ENCODE peak calls at places on chromosome 10, in five cellular contexts. One of them, this sample, is unnamed.

GRCh38 chr10:98029149-98030092 is 1.0 kb downstream of the CRTAC1 start:
- DNase-seq in upper lobe of right lung: no peak
- DNase-seq in uterus: no peak
- DNase-seq in GM10248: no peak
- DNase-seq in choroid plexus epithelial cell: no peak
- DNase-seq in this sample: no peak

GRCh38 chr10:132196178-132197113 is 9.7 kb downstream of the DPYSL4 start:
- DNase-seq in upper lobe of right lung: peak
- DNase-seq in uterus: no peak
- DNase-seq in GM10248: no peak
- DNase-seq in choroid plexus epithelial cell: no peak
- DNase-seq in this sample: no peak

GRCh38 chr10:85597006-85597405 is 769.6 kb downstream of the GRID1 start:
- DNase-seq in upper lobe of right lung: no peak
- DNase-seq in uterus: no peak
- DNase-seq in GM10248: no peak
- DNase-seq in choroid plexus epithelial cell: no peak
- DNase-seq in this sample: no peak

GRCh38 chr10:77360835-77361234 is 276.8 kb downstream of the KCNMA1 start:
- DNase-seq in upper lobe of right lung: no peak
- DNase-seq in uterus: no peak
- DNase-seq in GM10248: no peak
- DNase-seq in choroid plexus epithelial cell: no peak
- DNase-seq in this sample: no peak

GRCh38 chr10:90787906-90788491 is 69.8 kb downstream of the HTR7 start:
- DNase-seq in upper lobe of right lung: no peak
- DNase-seq in uterus: no peak
- DNase-seq in GM10248: no peak
- DNase-seq in choroid plexus epithelial cell: peak
- DNase-seq in this sample: peak

GRCh38 chr10:4240641-4241197 is 455.7 kb upstream of the KLF6 start:
- DNase-seq in upper lobe of right lung: no peak
- DNase-seq in uterus: no peak
- DNase-seq in GM10248: no peak
- DNase-seq in choroid plexus epithelial cell: peak
- DNase-seq in this sample: peak

GRCh38 chr10:88840881-88841280 is 10.8 kb downstream of the ANKRD22 start:
- DNase-seq in upper lobe of right lung: no peak
- DNase-seq in uterus: no peak
- DNase-seq in GM10248: no peak
- DNase-seq in choroid plexus epithelial cell: no peak
- DNase-seq in this sample: no peak

GRCh38 chr10:96995851-96996250 is 163.8 kb downstream of the LCOR start:
- DNase-seq in upper lobe of right lung: no peak
- DNase-seq in uterus: no peak
- DNase-seq in GM10248: no peak
- DNase-seq in choroid plexus epithelial cell: peak
- DNase-seq in this sample: peak

GRCh38 chr10:47379445-47379785 is 4.7 kb downstream of the ZNF488 start:
- DNase-seq in upper lobe of right lung: no peak
- DNase-seq in uterus: no peak
- DNase-seq in GM10248: no peak
- DNase-seq in choroid plexus epithelial cell: no peak
- DNase-seq in this sample: no peak

GRCh38 chr10:114045071-114045737 is 1.5 kb downstream of the ADRB1 start:
- DNase-seq in upper lobe of right lung: peak
- DNase-seq in uterus: no peak
- DNase-seq in GM10248: peak
- DNase-seq in choroid plexus epithelial cell: peak
- DNase-seq in this sample: no peak

GRCh38 chr10:25226775-25227682 is 52.2 kb downstream of the GPR158 start:
- DNase-seq in upper lobe of right lung: no peak
- DNase-seq in uterus: no peak
- DNase-seq in GM10248: peak
- DNase-seq in choroid plexus epithelial cell: peak
- DNase-seq in this sample: peak

GRCh38 chr10:13816195-13816926 is 229.6 kb downstream of the PRPF18 start:
- DNase-seq in upper lobe of right lung: peak
- DNase-seq in uterus: peak
- DNase-seq in GM10248: no peak
- DNase-seq in choroid plexus epithelial cell: peak
- DNase-seq in this sample: peak

GRCh38 chr10:80464557-80465466 is 10.7 kb downstream of the TSPAN14 start:
- DNase-seq in upper lobe of right lung: no peak
- DNase-seq in uterus: peak
- DNase-seq in GM10248: no peak
- DNase-seq in choroid plexus epithelial cell: no peak
- DNase-seq in this sample: no peak

GRCh38 chr10:69230128-69230527 is 10.0 kb downstream of the HKDC1 start:
- DNase-seq in upper lobe of right lung: no peak
- DNase-seq in uterus: no peak
- DNase-seq in GM10248: no peak
- DNase-seq in choroid plexus epithelial cell: no peak
- DNase-seq in this sample: no peak

GRCh38 chr10:69234447-69234846 is 14.3 kb downstream of the HKDC1 start:
- DNase-seq in upper lobe of right lung: no peak
- DNase-seq in uterus: no peak
- DNase-seq in GM10248: no peak
- DNase-seq in choroid plexus epithelial cell: no peak
- DNase-seq in this sample: no peak

GRCh38 chr10:69229565-69229886 is 9.4 kb downstream of the HKDC1 start:
- DNase-seq in upper lobe of right lung: no peak
- DNase-seq in uterus: no peak
- DNase-seq in GM10248: no peak
- DNase-seq in choroid plexus epithelial cell: no peak
- DNase-seq in this sample: no peak

GRCh38 chr10:69232252-69232651 is 12.1 kb downstream of the HKDC1 start:
- DNase-seq in upper lobe of right lung: no peak
- DNase-seq in uterus: no peak
- DNase-seq in GM10248: no peak
- DNase-seq in choroid plexus epithelial cell: peak
- DNase-seq in this sample: peak

GRCh38 chr10:69232736-69233135 is 12.6 kb downstream of the HKDC1 start:
- DNase-seq in upper lobe of right lung: no peak
- DNase-seq in uterus: no peak
- DNase-seq in GM10248: no peak
- DNase-seq in choroid plexus epithelial cell: no peak
- DNase-seq in this sample: no peak
- TF ChIP-seq CTCF in upper lobe of right lung: no peak
- TF ChIP-seq CTCF in uterus: no peak
- TF ChIP-seq CTCF in GM10248: no peak
- TF ChIP-seq CTCF in choroid plexus epithelial cell: no peak
- TF ChIP-seq CTCF in this sample: no peak

DNA sequence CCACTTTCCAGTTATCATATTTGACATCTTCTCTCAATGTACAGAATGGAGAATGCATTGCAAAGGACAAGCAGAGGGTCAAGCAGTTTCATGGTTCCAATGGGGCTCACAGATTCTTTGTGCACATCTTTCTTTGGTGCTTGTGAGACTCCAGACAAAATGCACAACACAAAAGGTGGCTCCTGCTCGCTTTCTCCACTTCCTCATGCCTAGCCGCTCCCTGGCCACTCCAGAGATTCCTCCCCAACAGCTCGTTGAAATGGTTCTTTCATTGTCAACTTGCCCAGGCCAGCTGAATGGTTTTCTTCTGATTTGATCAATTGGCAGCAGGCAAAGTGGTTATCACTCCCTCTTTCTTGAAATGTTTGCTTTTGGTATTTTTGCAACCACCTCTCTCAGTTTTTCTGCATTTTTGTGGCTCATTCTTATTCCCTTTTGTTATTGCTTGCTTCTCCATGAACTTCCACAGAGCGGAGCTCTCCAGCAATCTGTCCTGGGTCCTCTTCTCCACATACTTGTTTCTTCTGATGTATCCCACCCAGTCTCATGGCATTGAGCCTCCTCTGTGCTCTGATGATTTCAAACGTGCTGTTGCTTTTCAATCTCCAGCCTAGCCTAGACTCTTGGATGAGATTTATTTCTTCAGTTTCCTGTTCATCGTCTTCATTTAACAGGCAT is 507.8 kb upstream of the MKI67 start:
- DNase-seq in upper lobe of right lung: no peak
- DNase-seq in uterus: no peak
- DNase-seq in GM10248: no peak
- DNase-seq in choroid plexus epithelial cell: no peak
- DNase-seq in this sample: no peak
- TF ChIP-seq CTCF in upper lobe of right lung: peak
- TF ChIP-seq CTCF in uterus: no peak
- TF ChIP-seq CTCF in GM10248: no peak
- TF ChIP-seq CTCF in choroid plexus epithelial cell: no peak
- TF ChIP-seq CTCF in this sample: no peak

DNA sequence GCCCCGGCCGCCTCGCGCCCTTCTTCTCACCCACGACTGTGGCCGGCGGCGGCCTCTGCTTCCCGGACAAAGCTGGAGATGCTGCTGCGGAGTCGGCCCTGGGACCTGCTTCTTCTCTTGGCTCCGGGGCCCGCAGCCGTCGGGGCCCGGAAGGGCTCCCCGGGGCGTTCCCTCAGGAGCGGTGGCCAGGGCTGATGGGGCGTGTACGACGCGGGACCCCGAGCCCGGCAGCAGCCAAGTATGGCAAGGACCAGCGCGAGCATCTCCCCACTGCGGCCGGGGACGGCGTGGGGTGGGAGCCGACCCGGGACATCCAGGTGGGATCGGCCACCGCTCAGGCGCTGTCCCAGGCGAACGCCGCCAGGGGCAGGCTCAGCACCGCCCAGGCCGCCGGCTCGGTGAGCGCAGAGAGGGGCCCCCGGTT is 27.6 kb upstream of the BMS1 start:
- DNase-seq in upper lobe of right lung: no peak
- DNase-seq in uterus: no peak
- DNase-seq in GM10248: no peak
- DNase-seq in choroid plexus epithelial cell: no peak
- DNase-seq in this sample: no peak
- TF ChIP-seq CTCF in upper lobe of right lung: peak
- TF ChIP-seq CTCF in uterus: no peak
- TF ChIP-seq CTCF in GM10248: no peak
- TF ChIP-seq CTCF in choroid plexus epithelial cell: peak
- TF ChIP-seq CTCF in this sample: no peak

GRCh38 chr10:11700539-11700938 is 41.6 kb upstream of the ECHDC3 start:
- DNase-seq in upper lobe of right lung: no peak
- DNase-seq in uterus: no peak
- DNase-seq in GM10248: no peak
- DNase-seq in choroid plexus epithelial cell: no peak
- DNase-seq in this sample: no peak

GRCh38 chr10:11699546-11700097 is 42.6 kb upstream of the ECHDC3 start:
- DNase-seq in upper lobe of right lung: no peak
- DNase-seq in uterus: no peak
- DNase-seq in GM10248: no peak
- DNase-seq in choroid plexus epithelial cell: no peak
- DNase-seq in this sample: no peak

GRCh38 chr10:11701451-11702095 is 40.6 kb upstream of the ECHDC3 start:
- DNase-seq in upper lobe of right lung: no peak
- DNase-seq in uterus: no peak
- DNase-seq in GM10248: no peak
- DNase-seq in choroid plexus epithelial cell: no peak
- DNase-seq in this sample: no peak

GRCh38 chr10:11698691-11699545 is 43.3 kb upstream of the ECHDC3 start:
- DNase-seq in upper lobe of right lung: no peak
- DNase-seq in uterus: no peak
- DNase-seq in GM10248: peak
- DNase-seq in choroid plexus epithelial cell: no peak
- DNase-seq in this sample: no peak

GRCh38 chr10:11697718-11698527 is 44.3 kb upstream of the ECHDC3 start:
- DNase-seq in upper lobe of right lung: no peak
- DNase-seq in uterus: no peak
- DNase-seq in GM10248: no peak
- DNase-seq in choroid plexus epithelial cell: no peak
- DNase-seq in this sample: no peak
- TF ChIP-seq CTCF in upper lobe of right lung: no peak
- TF ChIP-seq CTCF in uterus: no peak
- TF ChIP-seq CTCF in GM10248: peak
- TF ChIP-seq CTCF in choroid plexus epithelial cell: no peak
- TF ChIP-seq CTCF in this sample: peak

GRCh38 chr10:35004651-35005050 is 85.5 kb downstream of the CUL2 start:
- DNase-seq in upper lobe of right lung: no peak
- DNase-seq in uterus: no peak
- DNase-seq in GM10248: no peak
- DNase-seq in choroid plexus epithelial cell: peak
- DNase-seq in this sample: peak

GRCh38 chr10:35003906-35004305 is 86.2 kb downstream of the CUL2 start:
- DNase-seq in upper lobe of right lung: no peak
- DNase-seq in uterus: no peak
- DNase-seq in GM10248: no peak
- DNase-seq in choroid plexus epithelial cell: no peak
- DNase-seq in this sample: no peak

GRCh38 chr10:35007858-35008301 is 82.3 kb downstream of the CUL2 start:
- DNase-seq in upper lobe of right lung: no peak
- DNase-seq in uterus: no peak
- DNase-seq in GM10248: no peak
- DNase-seq in choroid plexus epithelial cell: peak
- DNase-seq in this sample: no peak

GRCh38 chr10:35006836-35007235 is 83.3 kb downstream of the CUL2 start:
- DNase-seq in upper lobe of right lung: no peak
- DNase-seq in uterus: no peak
- DNase-seq in GM10248: no peak
- DNase-seq in choroid plexus epithelial cell: peak
- DNase-seq in this sample: no peak

DNA sequence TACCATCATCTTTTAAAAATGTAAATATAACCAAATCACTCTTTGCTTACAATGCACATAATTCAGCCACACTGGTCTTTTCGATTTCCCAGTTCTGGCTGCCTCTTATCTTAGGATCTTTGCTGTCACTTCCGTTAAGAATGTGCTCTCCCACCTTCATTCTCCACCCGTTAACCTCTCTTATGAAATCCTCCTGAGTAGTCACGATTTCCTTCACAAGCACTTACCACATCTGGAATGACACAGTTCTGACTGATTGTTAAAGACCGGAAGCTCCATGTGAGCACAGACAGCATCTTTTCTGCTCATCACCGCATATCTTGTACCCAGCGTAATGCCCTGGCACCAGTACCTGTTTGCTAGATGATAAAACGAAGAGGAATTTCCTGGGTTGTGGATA is 84.3 kb downstream of the CUL2 start:
- DNase-seq in upper lobe of right lung: no peak
- DNase-seq in uterus: no peak
- DNase-seq in GM10248: no peak
- DNase-seq in choroid plexus epithelial cell: peak
- DNase-seq in this sample: peak
- TF ChIP-seq CTCF in upper lobe of right lung: no peak
- TF ChIP-seq CTCF in uterus: no peak
- TF ChIP-seq CTCF in GM10248: no peak
- TF ChIP-seq CTCF in choroid plexus epithelial cell: no peak
- TF ChIP-seq CTCF in this sample: no peak